ENCODE peak calls at places on chromosomes 5 and 9, in seven cellular contexts. H, O, T, W, U, A and V are unnamed samples.

GRCh38 chr5:177389368-177390169 is 5.3 kb downstream of the SLC34A1 start:
- DNase-seq in H (peak), O (no peak), T (no peak), W (peak), U (no peak), A (no peak), V (peak)

GRCh38 chr9:107214381-107214780 is 68.7 kb upstream of the RAD23B start:
- DNase-seq in H (peak), O (no peak), T (no peak), W (no peak), U (no peak), A (no peak), V (no peak)

GRCh38 chr5:62475072-62475471 is 62.5 kb downstream of the IPO11 start:
- DNase-seq in H (peak), O (no peak), T (no peak), W (peak), U (no peak), A (no peak), V (no peak)

GRCh38 chr5:2029206-2029605 is 146.5 kb upstream of the IRX4 start:
- DNase-seq in H (no peak), O (peak), T (no peak), W (peak), U (no peak), A (no peak), V (no peak)

GRCh38 chr5:169909945-169910344 is 70.3 kb downstream of the INSYN2B start:
- DNase-seq in H (no peak), O (no peak), T (no peak), W (no peak), U (no peak), A (peak), V (no peak)

GRCh38 chr9:35272989-35273388 is 111.2 kb downstream of the UNC13B start:
- DNase-seq in H (peak), O (no peak), T (no peak), W (peak), U (no peak), A (no peak), V (no peak)

GRCh38 chr5:150394103-150394502 is 18.6 kb downstream of the CD74 start:
- DNase-seq in H (peak), O (no peak), T (no peak), W (peak), U (no peak), A (no peak), V (no peak)

GRCh38 chr5:148820778-148821395 is 5.5 kb upstream of the ADRB2 start:
- DNase-seq in H (peak), O (no peak), T (no peak), W (peak), U (no peak), A (no peak), V (no peak)

GRCh38 chr9:128713941-128714573 is 9.9 kb downstream of the ZDHHC12 start:
- DNase-seq in H (no peak), O (no peak), T (no peak), W (no peak), U (no peak), A (no peak), V (no peak)

GRCh38 chr5:78887384-78888118 is 97.6 kb downstream of the ARSB start:
- DNase-seq in H (peak), O (no peak), T (no peak), W (peak), U (no peak), A (no peak), V (peak)

GRCh38 chr5:141876628-141877477 is 1.4 kb downstream of the PCDH1 start:
- DNase-seq in H (no peak), O (peak), T (no peak), W (no peak), U (no peak), A (no peak), V (no peak)

GRCh38 chr5:154646841-154647759 is 108.1 kb upstream of the LARP1 start:
- DNase-seq in H (peak), O (peak), T (no peak), W (peak), U (peak), A (no peak), V (no peak)

GRCh38 chr9:72586388-72587160 is 65.2 kb downstream of the TMC1 start:
- DNase-seq in H (peak), O (no peak), T (no peak), W (peak), U (peak), A (no peak), V (no peak)

GRCh38 chr5:139852696-139853095 is 57.1 kb downstream of the PSD2 start:
- DNase-seq in H (no peak), O (no peak), T (no peak), W (no peak), U (no peak), A (no peak), V (no peak)

GRCh38 chr5:83595217-83595616 is 123.7 kb downstream of the VCAN start:
- DNase-seq in H (no peak), O (no peak), T (no peak), W (peak), U (no peak), A (no peak), V (no peak)

GRCh38 chr5:32542216-32543059 is 42.9 kb upstream of the SUB1 start:
- DNase-seq in H (peak), O (no peak), T (no peak), W (peak), U (no peak), A (no peak), V (peak)

GRCh38 chr9:79289856-79290255 is 281.9 kb upstream of the TLE4 start:
- DNase-seq in H (no peak), O (no peak), T (no peak), W (no peak), U (no peak), A (no peak), V (no peak)

GRCh38 chr9:109336409-109336808 is 15.6 kb upstream of the EPB41L4B start:
- DNase-seq in H (no peak), O (no peak), T (no peak), W (no peak), U (no peak), A (no peak), V (no peak)

GRCh38 chr9:133708770-133709611 is 29.2 kb downstream of the SARDH start:
- DNase-seq in H (no peak), O (peak), T (no peak), W (no peak), U (no peak), A (no peak), V (no peak)

GRCh38 chr9:93197670-93198069 is 13.7 kb downstream of the WNK2 start:
- DNase-seq in H (no peak), O (no peak), T (no peak), W (no peak), U (no peak), A (no peak), V (no peak)

GRCh38 chr9:92315456-92315855 is 9.7 kb downstream of the NOL8 start:
- DNase-seq in H (peak), O (no peak), T (no peak), W (no peak), U (no peak), A (no peak), V (no peak)

GRCh38 chr5:124279146-124279545 is 467.3 kb downstream of the ZNF608 start:
- DNase-seq in H (no peak), O (no peak), T (no peak), W (no peak), U (no peak), A (no peak), V (no peak)

GRCh38 chr9:126523621-126524111 is 90.1 kb upstream of the LMX1B start:
- DNase-seq in H (no peak), O (no peak), T (no peak), W (no peak), U (no peak), A (no peak), V (no peak)

GRCh38 chr5:68344447-68345111 is 129.0 kb downstream of the PIK3R1 start:
- DNase-seq in H (peak), O (no peak), T (no peak), W (peak), U (no peak), A (no peak), V (no peak)

GRCh38 chr9:15873573-15874177 is 320.8 kb downstream of the CCDC171 start:
- DNase-seq in H (peak), O (peak), T (no peak), W (peak), U (no peak), A (peak), V (no peak)

GRCh38 chr9:117929873-117930272 is 225.7 kb downstream of the TLR4 start:
- DNase-seq in H (no peak), O (no peak), T (no peak), W (no peak), U (no peak), A (no peak), V (no peak)

GRCh38 chr9:127126981-127127380 is 4.5 kb upstream of the ANGPTL2 start:
- DNase-seq in H (no peak), O (no peak), T (no peak), W (no peak), U (no peak), A (no peak), V (no peak)

GRCh38 chr9:71303351-71303750 is 181.9 kb upstream of the TRPM3 start:
- DNase-seq in H (peak), O (no peak), T (no peak), W (no peak), U (no peak), A (no peak), V (no peak)

GRCh38 chr9:131700765-131701433 is 39.0 kb downstream of the RAPGEF1 start:
- DNase-seq in H (no peak), O (no peak), T (no peak), W (no peak), U (no peak), A (no peak), V (no peak)

GRCh38 chr9:70477146-70477745 is 62.8 kb upstream of the KLF9 start:
- DNase-seq in H (peak), O (no peak), T (no peak), W (no peak), U (no peak), A (no peak), V (no peak)

GRCh38 chr5:112902561-112902960 is 19.5 kb downstream of the REEP5 start:
- DNase-seq in H (no peak), O (no peak), T (no peak), W (no peak), U (no peak), A (no peak), V (no peak)

GRCh38 chr5:152560508-152561137 is 155.5 kb upstream of the NMUR2 start:
- DNase-seq in H (peak), O (peak), T (peak), W (peak), U (no peak), A (peak), V (peak)

GRCh38 chr9:78130004-78130403 is 98.4 kb upstream of the GNAQ start:
- DNase-seq in H (peak), O (peak), T (peak), W (peak), U (no peak), A (no peak), V (no peak)

GRCh38 chr5:142545653-142546322 is 140.1 kb downstream of the FGF1 start:
- DNase-seq in H (peak), O (peak), T (no peak), W (peak), U (no peak), A (no peak), V (no peak)

GRCh38 chr5:180831139-180832080 is 28.8 kb upstream of the MGAT1 start:
- DNase-seq in H (peak), O (peak), T (peak), W (peak), U (peak), A (peak), V (peak)

GRCh38 chr5:169521366-169521983 is 62.1 kb upstream of the SPDL1 start:
- DNase-seq in H (no peak), O (no peak), T (no peak), W (peak), U (no peak), A (no peak), V (no peak)